ENCODE peak calls at places on chromosome 5, in nine cellular contexts. One of them, this sample, is unnamed.

GRCh38 chr5:42992035-42992570 is 48.0 kb downstream of the ANXA2R start:
- DNase-seq in lower leg skin: peak; percentile 89
- DNase-seq in neural progenitor cell: peak; percentile 79
- DNase-seq in GM12865: peak; percentile 95
- DNase-seq in AG09309: no peak
- DNase-seq in pancreas: no peak
- DNase-seq in keratinocyte: no peak
- DNase-seq in heart right ventricle: peak; percentile 82
- DNase-seq in A549: peak; percentile 57
- DNase-seq in this sample: peak; percentile 81

GRCh38 chr5:181258576-181258975 is 2.4 kb downstream of the TRIM52 start:
- DNase-seq in lower leg skin: no peak
- DNase-seq in neural progenitor cell: no peak
- DNase-seq in GM12865: no peak
- DNase-seq in AG09309: no peak
- DNase-seq in pancreas: no peak
- DNase-seq in keratinocyte: no peak
- DNase-seq in heart right ventricle: no peak
- DNase-seq in A549: no peak
- DNase-seq in this sample: no peak

GRCh38 chr5:127839072-127839471 is 135.9 kb downstream of the CCDC192 start:
- DNase-seq in lower leg skin: no peak
- DNase-seq in neural progenitor cell: no peak
- DNase-seq in GM12865: no peak
- DNase-seq in AG09309: no peak
- DNase-seq in pancreas: no peak
- DNase-seq in keratinocyte: no peak
- DNase-seq in heart right ventricle: no peak
- DNase-seq in A549: no peak
- DNase-seq in this sample: no peak

GRCh38 chr5:60633336-60633735 is 66.6 kb downstream of the DEPDC1B start:
- DNase-seq in lower leg skin: no peak
- DNase-seq in neural progenitor cell: no peak
- DNase-seq in GM12865: no peak
- DNase-seq in AG09309: peak; percentile 75
- DNase-seq in pancreas: peak; percentile 72
- DNase-seq in keratinocyte: no peak
- DNase-seq in heart right ventricle: no peak
- DNase-seq in A549: no peak
- DNase-seq in this sample: peak; percentile 96

GRCh38 chr5:139374909-139375308 is 8.2 kb downstream of the SLC23A1 start:
- DNase-seq in lower leg skin: no peak
- DNase-seq in neural progenitor cell: no peak
- DNase-seq in GM12865: no peak
- DNase-seq in AG09309: no peak
- DNase-seq in pancreas: no peak
- DNase-seq in keratinocyte: no peak
- DNase-seq in heart right ventricle: no peak
- DNase-seq in A549: no peak
- DNase-seq in this sample: no peak

GRCh38 chr5:105752801-105753200 is 1917.9 kb downstream of the EFNA5 start:
- DNase-seq in lower leg skin: no peak
- DNase-seq in neural progenitor cell: no peak
- DNase-seq in GM12865: no peak
- DNase-seq in AG09309: no peak
- DNase-seq in pancreas: no peak
- DNase-seq in keratinocyte: no peak
- DNase-seq in heart right ventricle: no peak
- DNase-seq in A549: no peak
- DNase-seq in this sample: no peak

GRCh38 chr5:111775224-111775623 is 18.2 kb upstream of the NREP start:
- DNase-seq in lower leg skin: no peak
- DNase-seq in neural progenitor cell: no peak
- DNase-seq in GM12865: no peak
- DNase-seq in AG09309: no peak
- DNase-seq in pancreas: no peak
- DNase-seq in keratinocyte: no peak
- DNase-seq in heart right ventricle: no peak
- DNase-seq in A549: no peak
- DNase-seq in this sample: peak; percentile 27

GRCh38 chr5:145586664-145587307 is 248.4 kb downstream of the PRELID2 start:
- DNase-seq in lower leg skin: no peak
- DNase-seq in neural progenitor cell: no peak
- DNase-seq in GM12865: no peak
- DNase-seq in AG09309: no peak
- DNase-seq in pancreas: no peak
- DNase-seq in keratinocyte: no peak
- DNase-seq in heart right ventricle: no peak
- DNase-seq in A549: no peak
- DNase-seq in this sample: peak; percentile 14

GRCh38 chr5:91235194-91235793 is 147.8 kb downstream of the ARRDC3 start:
- DNase-seq in lower leg skin: no peak
- DNase-seq in neural progenitor cell: no peak
- DNase-seq in GM12865: no peak
- DNase-seq in AG09309: no peak
- DNase-seq in pancreas: no peak
- DNase-seq in keratinocyte: no peak
- DNase-seq in heart right ventricle: no peak
- DNase-seq in A549: no peak
- DNase-seq in this sample: no peak

GRCh38 chr5:178081571-178082244 is 31.6 kb upstream of the N4BP3 start:
- DNase-seq in lower leg skin: no peak
- DNase-seq in neural progenitor cell: no peak
- DNase-seq in GM12865: no peak
- DNase-seq in AG09309: no peak
- DNase-seq in pancreas: no peak
- DNase-seq in keratinocyte: no peak
- DNase-seq in heart right ventricle: no peak
- DNase-seq in A549: no peak
- DNase-seq in this sample: no peak

GRCh38 chr5:132747064-132747692 is at the start of gene CCNI2:
- DNase-seq in lower leg skin: no peak
- DNase-seq in neural progenitor cell: peak; percentile 60
- DNase-seq in GM12865: peak; percentile 54
- DNase-seq in AG09309: no peak
- DNase-seq in pancreas: peak; percentile 51
- DNase-seq in keratinocyte: no peak
- DNase-seq in heart right ventricle: peak; percentile 37
- DNase-seq in A549: peak; percentile 65
- DNase-seq in this sample: no peak

GRCh38 chr5:115530426-115530825 is 14.1 kb downstream of the FEM1C start:
- DNase-seq in lower leg skin: no peak
- DNase-seq in neural progenitor cell: no peak
- DNase-seq in GM12865: no peak
- DNase-seq in AG09309: no peak
- DNase-seq in pancreas: no peak
- DNase-seq in keratinocyte: no peak
- DNase-seq in heart right ventricle: no peak
- DNase-seq in A549: no peak
- DNase-seq in this sample: peak; percentile 55

GRCh38 chr5:71924325-71924724 is 182.9 kb upstream of the MAP1B start:
- DNase-seq in lower leg skin: no peak
- DNase-seq in neural progenitor cell: no peak
- DNase-seq in GM12865: no peak
- DNase-seq in AG09309: no peak
- DNase-seq in pancreas: no peak
- DNase-seq in keratinocyte: no peak
- DNase-seq in heart right ventricle: no peak
- DNase-seq in A549: no peak
- DNase-seq in this sample: peak; percentile 66

GRCh38 chr5:177527595-177527994 is 10.8 kb upstream of the DDX41 start:
- DNase-seq in lower leg skin: no peak
- DNase-seq in neural progenitor cell: no peak
- DNase-seq in GM12865: no peak
- DNase-seq in AG09309: no peak
- DNase-seq in pancreas: no peak
- DNase-seq in keratinocyte: no peak
- DNase-seq in heart right ventricle: no peak
- DNase-seq in A549: no peak
- DNase-seq in this sample: no peak

GRCh38 chr5:157740211-157740610 is 3.3 kb upstream of the LSM11 start:
- DNase-seq in lower leg skin: no peak
- DNase-seq in neural progenitor cell: peak; percentile 36
- DNase-seq in GM12865: peak; percentile 46
- DNase-seq in AG09309: no peak
- DNase-seq in pancreas: no peak
- DNase-seq in keratinocyte: no peak
- DNase-seq in heart right ventricle: no peak
- DNase-seq in A549: peak; percentile 69
- DNase-seq in this sample: no peak

GRCh38 chr5:116824751-116825438 is 250.3 kb upstream of the SEMA6A start:
- DNase-seq in lower leg skin: no peak
- DNase-seq in neural progenitor cell: no peak
- DNase-seq in GM12865: no peak
- DNase-seq in AG09309: no peak
- DNase-seq in pancreas: no peak
- DNase-seq in keratinocyte: no peak
- DNase-seq in heart right ventricle: no peak
- DNase-seq in A549: no peak
- DNase-seq in this sample: no peak

DNA sequence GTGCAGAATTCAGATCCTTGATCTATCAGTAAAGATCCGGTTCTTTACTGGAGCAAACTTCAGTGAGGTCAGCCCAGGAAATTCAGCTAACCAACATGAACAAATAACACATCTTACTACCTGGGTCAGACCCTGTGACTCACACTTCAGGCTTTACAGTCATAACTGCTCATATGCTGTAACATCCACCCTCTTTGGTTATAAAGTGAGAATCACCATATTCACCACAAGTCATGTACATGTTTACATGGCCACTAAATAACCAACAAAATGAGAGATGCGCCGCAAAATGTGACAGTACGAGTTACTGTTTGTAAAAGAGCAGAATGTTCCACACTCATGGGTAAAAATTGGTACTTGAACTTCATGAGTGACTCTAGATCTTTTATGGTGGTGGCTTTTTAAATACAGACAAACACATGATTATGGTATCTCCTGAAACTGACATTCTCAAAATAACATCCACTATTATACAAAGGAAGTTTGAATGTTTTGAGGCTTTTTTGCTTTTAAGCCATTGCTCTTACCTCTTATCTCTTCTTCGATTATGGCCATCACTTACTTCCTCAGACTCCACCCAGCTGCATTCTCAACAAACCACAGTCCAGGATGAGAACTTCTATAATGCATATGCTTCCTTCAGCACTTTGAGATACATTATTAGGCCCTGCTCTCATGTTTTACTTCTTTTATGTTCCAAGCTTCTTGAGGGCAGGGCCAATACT is 516.6 kb downstream of the RAB3C start:
- DNase-seq in lower leg skin: no peak
- DNase-seq in neural progenitor cell: no peak
- DNase-seq in GM12865: peak; percentile 49
- DNase-seq in AG09309: peak; percentile 46
- DNase-seq in pancreas: no peak
- DNase-seq in keratinocyte: peak; percentile 35
- DNase-seq in heart right ventricle: no peak
- DNase-seq in A549: peak; percentile 73
- DNase-seq in this sample: peak; percentile 61
- H3K4me3 ChIP-seq in lower leg skin: no peak overlapping the region
- H3K4me3 ChIP-seq in neural progenitor cell: no peak overlapping the region
- H3K4me3 ChIP-seq in GM12865: no peak overlapping the region
- H3K4me3 ChIP-seq in AG09309: no peak overlapping the region
- H3K4me3 ChIP-seq in pancreas: no peak overlapping the region
- H3K4me3 ChIP-seq in keratinocyte: no peak overlapping the region
- H3K4me3 ChIP-seq in heart right ventricle: no peak overlapping the region
- H3K4me3 ChIP-seq in A549: no peak overlapping the region
- H3K4me3 ChIP-seq in this sample: no peak overlapping the region

DNA sequence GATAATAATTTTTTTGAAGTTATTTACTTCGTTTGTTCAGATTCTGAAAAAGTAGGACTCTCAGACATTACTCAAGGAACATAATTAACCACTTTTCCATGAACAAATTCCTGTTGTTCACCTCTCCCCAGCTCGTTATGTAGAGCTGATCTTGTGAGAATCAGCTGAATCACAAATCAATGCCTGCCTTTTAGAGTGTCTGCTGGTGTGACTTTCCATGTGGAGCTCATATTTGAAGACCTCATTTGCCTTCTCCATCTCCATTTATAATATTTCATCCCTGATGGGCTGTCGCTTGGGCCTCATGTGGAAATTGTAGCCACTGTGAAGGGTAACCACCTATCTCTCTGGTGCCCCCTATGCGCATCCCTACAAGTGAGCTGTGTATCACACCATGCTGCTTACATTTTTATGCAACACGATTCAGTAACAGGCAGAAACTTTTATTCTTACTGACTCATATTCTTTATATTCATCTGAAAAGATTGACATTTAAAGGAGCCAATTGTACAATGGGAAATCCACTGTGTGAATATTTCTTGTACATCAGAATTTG is 111.3 kb downstream of the STK32A start:
- DNase-seq in lower leg skin: no peak
- DNase-seq in neural progenitor cell: peak; percentile 7
- DNase-seq in GM12865: no peak
- DNase-seq in AG09309: no peak
- DNase-seq in pancreas: no peak
- DNase-seq in keratinocyte: no peak
- DNase-seq in heart right ventricle: no peak
- DNase-seq in A549: no peak
- DNase-seq in this sample: no peak
- TF ChIP-seq CTCF in lower leg skin: no peak
- TF ChIP-seq CTCF in neural progenitor cell: peak; percentile 30
- TF ChIP-seq CTCF in GM12865: no peak
- TF ChIP-seq CTCF in AG09309: peak; percentile 3
- TF ChIP-seq CTCF in pancreas: no peak
- TF ChIP-seq CTCF in keratinocyte: no peak
- TF ChIP-seq CTCF in heart right ventricle: no peak
- TF ChIP-seq CTCF in A549: no peak
- TF ChIP-seq CTCF in this sample: no peak

GRCh38 chr5:39201160-39201794 is 18.1 kb downstream of the FYB1 start:
- DNase-seq in lower leg skin: no peak
- DNase-seq in neural progenitor cell: no peak
- DNase-seq in GM12865: no peak
- DNase-seq in AG09309: no peak
- DNase-seq in pancreas: no peak
- DNase-seq in keratinocyte: no peak
- DNase-seq in heart right ventricle: no peak
- DNase-seq in A549: no peak
- DNase-seq in this sample: no peak
- H3K4me3 ChIP-seq in lower leg skin: no peak overlapping the region
- H3K4me3 ChIP-seq in neural progenitor cell: no peak overlapping the region
- H3K4me3 ChIP-seq in GM12865: no peak overlapping the region
- H3K4me3 ChIP-seq in AG09309: no peak overlapping the region
- H3K4me3 ChIP-seq in pancreas: no peak overlapping the region
- H3K4me3 ChIP-seq in keratinocyte: no peak overlapping the region
- H3K4me3 ChIP-seq in heart right ventricle: no peak overlapping the region
- H3K4me3 ChIP-seq in A549: no peak overlapping the region
- H3K4me3 ChIP-seq in this sample: no peak overlapping the region

GRCh38 chr5:140575309-140575708 is 10.7 kb downstream of the SLC35A4 start:
- DNase-seq in lower leg skin: no peak
- DNase-seq in neural progenitor cell: no peak
- DNase-seq in GM12865: no peak
- DNase-seq in AG09309: no peak
- DNase-seq in pancreas: no peak
- DNase-seq in keratinocyte: no peak
- DNase-seq in heart right ventricle: peak; percentile 52
- DNase-seq in A549: no peak
- DNase-seq in this sample: peak; percentile 70
- TF ChIP-seq CTCF in lower leg skin: no peak
- TF ChIP-seq CTCF in neural progenitor cell: peak; percentile 17
- TF ChIP-seq CTCF in GM12865: no peak
- TF ChIP-seq CTCF in AG09309: peak; percentile 69
- TF ChIP-seq CTCF in pancreas: no peak
- TF ChIP-seq CTCF in keratinocyte: peak; percentile 47
- TF ChIP-seq CTCF in heart right ventricle: peak; percentile 31
- TF ChIP-seq CTCF in A549: peak; percentile 30
- TF ChIP-seq CTCF in this sample: peak; percentile 62

This sample was measured in fibroblast of the aortic adventitia.